ENCODE peak calls at places on chromosome 2, in nine cellular contexts. N is cardiac muscle cell; M is H1; V is Peyer's patch; L is uterus; D is stomach; E is Panc1; B is CD8-positive, alpha-beta T cell; F is pancreas. X is an unnamed sample.

GRCh38 chr2:8679827-8680731 is 1.8 kb upstream of the ID2 start:
- DNase-seq in B (no peak), E (no peak), F (peak; percentile 84), N (peak; percentile 29), M (no peak), L (peak; percentile 27), D (peak; percentile 76), V (peak; percentile 82), X (no peak)

GRCh38 chr2:101828267-101829017 is 130.9 kb downstream of the MAP4K4 start:
- DNase-seq in M (no peak), F (no peak), E (no peak), D (no peak), N (peak; percentile 62), B (no peak), V (no peak), L (no peak), X (no peak)

GRCh38 chr2:150144546-150145305 is 342.7 kb downstream of the RND3 start:
- DNase-seq in N (no peak), L (no peak), V (no peak), D (no peak), B (no peak), M (no peak), E (no peak), F (no peak), X (no peak)

GRCh38 chr2:141703506-141703905 is 427.3 kb downstream of the LRP1B start:
- DNase-seq in V (no peak), B (no peak), D (no peak), M (no peak), L (no peak), N (no peak), F (no peak), E (no peak), X (no peak)

GRCh38 chr2:96685592-96686459 is 43.3 kb downstream of the FER1L5 start:
- DNase-seq in L (no peak), E (no peak), F (peak; percentile 35), D (no peak), V (no peak), N (peak; percentile 73), B (no peak), M (peak; percentile 56), X (no peak)

GRCh38 chr2:38439226-38439612 is 62.1 kb upstream of the ATL2 start:
- DNase-seq in N (no peak), L (no peak), M (no peak), E (no peak), F (no peak), D (no peak), B (no peak), V (no peak), X (no peak)

GRCh38 chr2:160970052-160970846 is 190.0 kb upstream of the TANK start:
- DNase-seq in M (no peak), L (peak; percentile 30), F (peak; percentile 16), D (no peak), N (peak; percentile 92), B (no peak), E (peak; percentile 43), V (peak; percentile 55), X (peak; percentile 72)

GRCh38 chr2:28624798-28625701 is 126.6 kb upstream of the PPP1CB start:
- DNase-seq in N (peak; percentile 75), E (no peak), L (peak; percentile 66), V (peak; percentile 84), D (peak; percentile 92), F (peak; percentile 67), B (peak; percentile 72), M (peak; percentile 55), X (no peak)

GRCh38 chr2:241689306-241689705 is 2.7 kb upstream of the DTYMK start:
- DNase-seq in F (no peak), E (no peak), V (no peak), N (no peak), B (no peak), L (no peak), M (no peak), D (no peak), X (no peak)

DNA sequence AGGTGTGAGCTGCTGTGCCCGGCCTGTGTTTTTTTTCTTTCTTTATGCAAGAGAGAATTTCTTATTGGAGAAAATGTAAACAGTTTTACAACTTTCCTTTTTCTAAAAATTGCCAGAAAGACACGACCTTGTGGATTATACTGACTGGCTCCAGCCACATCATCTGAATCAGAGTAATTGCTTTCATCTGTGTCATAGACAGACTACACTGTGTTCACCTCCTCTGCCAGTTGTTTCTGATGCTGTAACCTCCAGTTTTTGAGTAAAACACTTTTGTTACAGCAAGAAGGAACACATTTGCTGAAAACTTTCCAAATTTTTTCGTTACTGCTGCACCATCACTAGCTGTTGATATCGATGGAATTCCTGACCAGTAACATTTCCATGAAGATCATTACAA is 43.9 kb upstream of the PLEKHM3 start:
- DNase-seq in L (no peak), B (no peak), E (no peak), F (no peak), M (no peak), N (no peak), D (no peak), V (no peak), X (no peak)
- H3K27ac ChIP-seq in L (no peak overlapping the region), B (no peak overlapping the region), E (no peak overlapping the region), F (no peak overlapping the region), M (no peak overlapping the region), N (no peak overlapping the region), D (no peak overlapping the region), V (no peak overlapping the region), X (no peak overlapping the region)

DNA sequence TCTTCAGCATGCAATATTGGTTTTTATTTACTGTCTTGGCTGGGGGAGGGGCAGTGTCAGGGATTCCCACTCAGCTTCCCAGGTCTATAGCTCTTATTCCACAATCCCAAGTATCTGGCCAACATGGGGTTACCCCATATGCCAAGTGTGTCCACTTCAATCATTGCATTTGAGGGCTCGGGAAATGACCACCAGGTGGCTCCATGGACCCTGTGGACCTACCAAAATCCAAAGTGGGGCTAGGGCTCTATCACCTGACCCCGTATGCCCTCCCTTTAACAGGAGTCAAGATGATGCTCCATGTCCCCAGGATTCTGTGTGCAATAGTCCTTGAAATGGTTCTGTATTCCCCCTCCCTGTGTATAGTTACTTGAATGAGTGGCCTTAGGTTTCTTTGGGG is 12.1 kb upstream of the TRAF3IP1 start:
- DNase-seq in D (no peak), B (no peak), M (no peak), E (no peak), N (no peak), F (no peak), V (no peak), L (no peak), X (no peak)
- TF ChIP-seq CTCF in D (peak; percentile 12), B (no peak), M (peak; percentile 49), E (no peak), N (no peak), F (no peak), V (no peak), L (no peak), X (no peak)

DNA sequence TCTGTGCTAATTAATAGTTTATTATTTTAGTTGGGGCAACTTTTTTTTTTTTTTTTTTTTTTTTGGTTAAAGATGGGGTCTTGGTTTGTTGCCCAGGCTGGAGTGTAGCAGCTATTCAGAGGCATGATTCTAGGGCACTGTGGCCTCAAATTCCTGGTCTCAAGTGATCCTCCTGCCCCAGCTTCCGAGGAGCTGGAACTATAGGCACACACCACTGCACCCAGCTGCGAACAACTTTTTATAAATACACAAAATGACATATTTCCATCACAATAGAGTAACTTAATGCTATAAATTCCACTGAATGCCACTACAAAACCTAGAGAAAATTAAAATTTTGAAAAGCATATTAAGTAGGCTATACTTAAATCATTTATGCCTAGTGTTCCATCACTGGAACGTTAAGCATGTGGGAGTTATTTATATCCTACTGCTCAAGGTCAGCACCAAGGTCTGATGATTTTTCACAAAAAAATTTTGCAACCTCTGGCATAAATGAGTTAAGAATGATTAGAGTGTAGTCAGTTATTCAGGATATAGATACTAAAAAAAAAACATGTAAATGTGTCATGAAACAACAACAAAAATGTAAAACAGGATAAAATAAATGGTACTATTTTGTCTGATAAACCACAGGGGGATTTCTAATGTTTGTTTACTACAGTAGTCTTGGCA is 46.8 kb downstream of the GFPT1 start:
- DNase-seq in E (no peak), V (no peak), L (no peak), D (no peak), F (no peak), M (no peak), B (no peak), N (peak; percentile 54), X (no peak)
- H3K27ac ChIP-seq in E (no peak overlapping the region), V (no peak overlapping the region), L (peak overlapping the region; percentile 52), D (no peak overlapping the region), F (no peak overlapping the region), M (no peak overlapping the region), B (no peak overlapping the region), N (peak overlapping the region; percentile 34), X (no peak overlapping the region)

GRCh38 chr2:103959174-103960125 is 894.5 kb upstream of the POU3F3 start:
- DNase-seq in N (peak; percentile 0), E (peak; percentile 15), F (peak; percentile 26), D (no peak), B (no peak), V (no peak), M (peak; percentile 49), L (no peak), X (peak; percentile 45)
- TF ChIP-seq CTCF in N (no peak), E (peak; percentile 83), F (no peak), D (peak; percentile 32), B (no peak), V (peak; percentile 44), M (peak; percentile 85), L (no peak), X (peak; percentile 71)

X was measured in RWPE1.